ENCODE peak calls at places on chromosomes 7 and 10, in five cellular contexts. T, X, V, D and B are unnamed samples. For H3K4me1, the result is how much of the 10 kb centered on the place peaks cover.

GRCh38 chr10:110323503-110323902 is 18.8 kb upstream of the SMNDC1 start:
- DNase-seq in T (no peak), X (no peak), V (no peak), D (no peak), B (no peak)

GRCh38 chr7:105454058-105454739 is 65.5 kb upstream of the SRPK2 start:
- DNase-seq in T (no peak), X (no peak), V (no peak), D (no peak), B (no peak)

GRCh38 chr7:69205576-69205975 is 392.7 kb upstream of the AUTS2 start:
- DNase-seq in T (no peak), X (no peak), V (no peak), D (no peak), B (no peak)

GRCh38 chr10:18713077-18713476 is 53.8 kb downstream of the ARL5B start:
- DNase-seq in T (no peak), X (no peak), V (no peak), D (no peak), B (no peak)

GRCh38 chr10:5252177-5253037 is 55.8 kb downstream of the AKR1C4 start:
- DNase-seq in T (no peak), X (no peak), V (no peak), D (no peak), B (no peak)

GRCh38 chr7:155840262-155840885 is 28.1 kb upstream of the SHH start:
- DNase-seq in T (no peak), X (no peak), V (peak), D (no peak), B (no peak)

GRCh38 chr10:43322769-43323168 is 48.7 kb upstream of the FXYD4 start:
- DNase-seq in T (peak), X (peak), V (peak), D (peak), B (peak)

GRCh38 chr7:142811154-142811737 is 40.5 kb downstream of the PRSS2 start:
- DNase-seq in T (no peak), X (peak), V (no peak), D (no peak), B (no peak)

GRCh38 chr7:155194531-155195140 is 103.0 kb upstream of the INSIG1 start:
- DNase-seq in T (no peak), X (no peak), V (no peak), D (no peak), B (no peak)

GRCh38 chr10:107546239-107546638 is 381.7 kb upstream of the SORCS1 start:
- DNase-seq in T (no peak), X (no peak), V (no peak), D (no peak), B (no peak)

GRCh38 chr10:12984165-12984747 is 17.3 kb downstream of the CCDC3 start:
- DNase-seq in T (no peak), X (no peak), V (no peak), D (no peak), B (no peak)

GRCh38 chr10:62384447-62385081 is 10.4 kb downstream of the ZNF365 start:
- DNase-seq in T (no peak), X (no peak), V (no peak), D (no peak), B (no peak)

GRCh38 chr10:15419279-15419874 is 48.3 kb upstream of the FAM171A1 start:
- DNase-seq in T (peak), X (peak), V (no peak), D (peak), B (no peak)

GRCh38 chr7:102230593-102230992 is 56.1 kb upstream of the SH2B2 start:
- DNase-seq in T (no peak), X (no peak), V (no peak), D (no peak), B (no peak)

GRCh38 chr7:78023191-78023590 is 224.6 kb downstream of the PHTF2 start:
- DNase-seq in T (no peak), X (no peak), V (no peak), D (no peak), B (no peak)

GRCh38 chr7:42457663-42458062 is 220.7 kb upstream of the GLI3 start:
- DNase-seq in T (no peak), X (no peak), V (no peak), D (no peak), B (no peak)

GRCh38 chr7:20858913-20859312 is 72.2 kb upstream of the SP8 start:
- DNase-seq in T (no peak), X (no peak), V (no peak), D (no peak), B (no peak)

GRCh38 chr10:99370993-99371392 is 41.8 kb downstream of the CNNM1 start:
- DNase-seq in T (no peak), X (peak), V (no peak), D (no peak), B (no peak)

GRCh38 chr10:28282341-28282740 is 20.5 kb downstream of the MPP7 start:
- DNase-seq in T (no peak), X (no peak), V (no peak), D (no peak), B (no peak)

GRCh38 chr10:28280652-28281051 is 22.2 kb downstream of the MPP7 start:
- DNase-seq in T (no peak), X (no peak), V (no peak), D (no peak), B (no peak)

GRCh38 chr10:28281726-28282325 is 21.0 kb downstream of the MPP7 start:
- DNase-seq in T (no peak), X (no peak), V (no peak), D (no peak), B (no peak)

GRCh38 chr10:28278842-28279241 is 24.0 kb downstream of the MPP7 start:
- DNase-seq in T (no peak), X (no peak), V (no peak), D (no peak), B (no peak)

DNA sequence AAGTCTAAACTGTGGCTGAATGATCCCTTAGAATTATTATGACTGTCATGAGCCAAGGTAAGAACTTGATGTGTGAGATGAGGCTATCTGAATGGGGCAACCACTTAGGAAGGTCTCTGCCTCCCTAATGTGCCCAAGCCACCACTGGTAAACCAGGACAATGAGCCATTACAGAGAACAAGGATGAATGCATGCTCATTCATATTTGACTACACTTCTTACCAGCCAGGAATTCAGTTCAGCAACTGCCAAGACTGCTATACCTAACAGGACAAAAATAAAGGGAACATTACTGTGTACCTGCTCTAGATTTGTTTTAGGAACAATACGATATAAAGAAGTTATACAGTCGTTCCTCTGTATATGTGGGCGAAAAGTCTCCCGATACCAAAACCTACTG is 23.0 kb downstream of the MPP7 start:
- DNase-seq in T (no peak), X (no peak), V (no peak), D (no peak), B (no peak)
- H3K4me1 ChIP-seq in T (under half), X (under half), V (under half), D (under half), B (under half)

GRCh38 chr7:37341033-37341630 is 107.5 kb downstream of the ELMO1 start:
- DNase-seq in T (no peak), X (no peak), V (no peak), D (no peak), B (no peak)
- TF ChIP-seq EP300 in T (no peak), X (no peak), V (no peak), D (no peak), B (no peak)

GRCh38 chr10:103618575-103619423 is 125.3 kb downstream of the NEURL1 start:
- DNase-seq in T (peak), X (peak), V (peak), D (peak), B (peak)

GRCh38 chr10:103620891-103621777 is 127.6 kb downstream of the NEURL1 start:
- DNase-seq in T (no peak), X (no peak), V (no peak), D (no peak), B (no peak)

GRCh38 chr10:103620357-103620749 is 126.8 kb downstream of the NEURL1 start:
- DNase-seq in T (no peak), X (no peak), V (no peak), D (no peak), B (no peak)

GRCh38 chr10:103618027-103618385 is 124.5 kb downstream of the NEURL1 start:
- DNase-seq in T (no peak), X (no peak), V (no peak), D (no peak), B (no peak)

GRCh38 chr10:103619424-103620356 is 126.2 kb downstream of the NEURL1 start:
- DNase-seq in T (no peak), X (peak), V (no peak), D (no peak), B (no peak)
- H3K4me1 ChIP-seq in T (under half), X (half or more), V (half or more), D (under half), B (half or more)

GRCh38 chr7:869348-869747 is 7.0 kb upstream of the GET4 start:
- DNase-seq in T (no peak), X (no peak), V (no peak), D (no peak), B (no peak)

GRCh38 chr7:867001-867405 is 9.4 kb upstream of the GET4 start:
- DNase-seq in T (peak), X (no peak), V (peak), D (peak), B (peak)

GRCh38 chr7:868189-868486 is 8.2 kb upstream of the GET4 start:
- DNase-seq in T (no peak), X (no peak), V (no peak), D (no peak), B (no peak)

GRCh38 chr7:865921-866320 is 10.4 kb upstream of the GET4 start:
- DNase-seq in T (no peak), X (no peak), V (no peak), D (no peak), B (no peak)

DNA sequence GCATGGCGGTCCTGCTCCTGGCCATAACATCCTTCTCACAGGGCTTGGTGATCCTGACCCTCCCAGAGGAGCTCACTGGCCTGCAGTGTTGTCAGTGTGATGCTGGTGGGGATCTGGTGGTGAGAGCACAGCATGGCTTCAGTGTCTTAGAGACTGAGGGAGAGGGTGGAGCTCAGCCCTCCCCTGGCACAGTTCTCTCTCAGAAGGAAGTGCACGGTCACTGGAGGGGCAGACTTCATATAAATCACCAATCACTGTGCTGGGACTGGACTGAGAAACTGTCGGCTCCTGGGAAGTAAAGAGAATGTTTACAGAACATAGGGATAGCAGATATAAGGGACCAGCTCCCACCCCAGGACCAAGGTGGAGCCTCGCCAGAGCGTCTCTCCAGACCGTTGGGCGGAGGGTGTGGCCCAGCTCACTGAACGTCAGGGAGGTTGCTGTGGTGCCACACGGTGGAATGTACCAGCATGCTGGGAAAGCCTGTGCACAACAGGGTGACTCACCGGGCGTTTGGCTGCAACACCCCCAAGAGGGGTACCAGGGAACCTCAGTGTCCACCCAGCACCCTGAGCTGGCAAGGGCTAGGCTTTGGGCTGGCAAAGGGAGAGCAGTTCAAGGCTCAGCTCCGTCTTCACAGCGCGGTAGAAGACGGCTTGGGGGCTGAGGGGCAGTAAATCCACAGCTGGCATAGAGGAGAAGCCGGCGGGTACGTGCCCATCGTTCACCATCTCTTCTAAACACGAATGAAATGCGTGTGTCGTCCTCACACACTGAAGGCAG is 8.8 kb upstream of the GET4 start:
- DNase-seq in T (peak), X (no peak), V (peak), D (peak), B (no peak)
- TF ChIP-seq EP300 in T (peak), X (no peak), V (no peak), D (no peak), B (no peak)

GRCh38 chr10:75253281-75254220 is 17.8 kb upstream of the COMTD1 start:
- DNase-seq in T (no peak), X (no peak), V (no peak), D (no peak), B (no peak)
- H3K4me1 ChIP-seq in T (under half), X (under half), V (under half), D (under half), B (under half)

DNA sequence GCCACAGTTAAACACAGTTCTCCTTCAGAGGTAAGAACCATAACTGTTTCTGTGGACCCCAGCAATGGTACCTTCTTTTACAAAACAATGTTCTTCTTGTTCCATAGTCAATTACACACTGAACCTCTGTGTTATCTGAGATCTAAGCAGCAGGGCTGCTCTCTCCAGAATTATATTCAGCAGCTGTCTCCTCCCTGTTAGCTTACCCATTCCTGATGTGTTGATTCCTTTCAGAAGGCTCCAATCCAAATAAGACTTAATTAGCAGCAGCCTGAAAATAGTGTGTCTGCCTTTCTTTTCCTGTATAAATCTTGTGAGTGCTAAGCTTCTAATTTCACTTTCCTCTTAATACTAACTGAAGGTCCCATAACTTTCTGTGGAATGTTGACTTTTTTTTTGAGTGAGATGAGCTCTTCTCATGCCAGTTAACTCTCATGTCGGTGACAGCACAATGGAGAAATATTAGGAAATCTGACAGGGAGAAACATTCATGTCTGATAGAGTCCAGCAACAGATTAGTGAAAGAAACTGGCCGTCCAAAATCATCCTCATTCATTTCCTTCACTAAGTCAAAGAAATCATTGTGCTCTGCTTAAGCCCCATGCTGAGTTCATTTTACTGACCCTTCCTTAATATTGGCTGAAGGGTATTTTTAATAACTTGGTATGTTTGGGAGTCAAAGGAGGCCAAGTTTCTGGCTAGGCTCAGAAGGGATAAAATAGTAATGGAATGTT is 226.5 kb downstream of the PRKG1 start:
- DNase-seq in T (no peak), X (no peak), V (no peak), D (no peak), B (no peak)
- TF ChIP-seq EP300 in T (no peak), X (no peak), V (no peak), D (no peak), B (no peak)

DNA sequence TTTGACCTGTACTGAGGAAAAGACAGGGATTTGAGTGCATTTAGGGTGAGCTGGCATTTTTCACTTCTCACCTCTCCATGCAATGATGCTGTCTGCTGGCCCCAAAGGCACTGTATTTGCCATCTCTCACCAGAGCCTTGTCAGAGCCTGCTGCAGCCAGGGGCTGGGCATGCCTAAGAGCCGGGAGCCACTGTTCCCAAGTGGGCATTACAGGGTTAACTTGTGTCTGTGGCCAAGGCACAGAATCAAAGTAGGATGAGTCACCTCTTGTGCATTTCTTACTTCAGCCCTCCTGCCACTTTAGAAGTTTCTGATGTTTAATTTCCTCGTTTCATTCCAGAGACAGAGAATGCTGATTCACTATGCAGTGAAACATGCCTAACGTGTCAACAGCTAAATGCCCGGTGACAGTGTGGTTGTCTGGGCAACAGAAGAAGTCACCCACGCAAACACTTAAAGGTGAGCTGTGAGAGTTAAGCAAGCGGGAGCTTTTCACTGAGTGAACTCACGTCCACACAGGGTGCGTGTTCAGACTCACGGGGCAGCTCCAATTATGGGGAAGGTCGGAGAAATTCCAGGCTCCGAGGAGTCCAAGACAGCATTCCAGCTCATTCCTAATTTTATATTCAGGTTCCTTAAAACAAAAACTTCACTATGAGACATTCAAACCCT is 57.1 kb upstream of the IGFBP3 start:
- DNase-seq in T (no peak), X (peak), V (no peak), D (no peak), B (no peak)
- H3K4me1 ChIP-seq in T (under half), X (under half), V (under half), D (under half), B (under half)

DNA sequence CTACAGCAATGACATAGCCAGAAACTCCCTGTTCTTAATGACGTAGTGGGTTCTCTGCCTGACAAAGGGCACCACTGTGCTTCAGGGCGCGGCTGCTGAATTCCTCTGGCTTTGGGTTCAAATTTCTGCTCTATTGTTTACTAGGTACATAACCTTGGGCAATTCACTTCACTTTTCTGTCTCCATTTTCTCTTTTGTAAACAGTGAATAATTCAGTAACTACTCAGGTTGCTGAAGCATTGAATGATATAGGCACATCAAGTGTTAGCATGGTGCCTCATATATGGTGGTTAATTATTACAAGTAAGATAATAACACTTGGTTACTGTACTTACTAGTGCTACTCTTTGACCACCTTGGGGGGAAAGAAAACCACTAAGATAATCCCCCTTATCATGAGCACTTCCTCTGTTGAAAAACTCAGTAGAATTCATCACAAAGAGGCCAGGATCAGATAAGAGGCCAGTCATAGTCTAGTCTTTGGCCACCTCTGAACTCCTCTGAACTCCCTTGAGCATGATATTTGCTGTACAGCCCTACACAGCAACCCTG is 92.0 kb upstream of the AHR start:
- DNase-seq in T (peak), X (peak), V (no peak), D (no peak), B (no peak)
- TF ChIP-seq EP300 in T (no peak), X (no peak), V (no peak), D (no peak), B (no peak)

GRCh38 chr10:103617362-103618026 is 124.0 kb downstream of the NEURL1 start:
- DNase-seq in T (no peak), X (no peak), V (no peak), D (no peak), B (no peak)
- H3K4me1 ChIP-seq in T (under half), X (half or more), V (half or more), D (under half), B (under half)

DNA sequence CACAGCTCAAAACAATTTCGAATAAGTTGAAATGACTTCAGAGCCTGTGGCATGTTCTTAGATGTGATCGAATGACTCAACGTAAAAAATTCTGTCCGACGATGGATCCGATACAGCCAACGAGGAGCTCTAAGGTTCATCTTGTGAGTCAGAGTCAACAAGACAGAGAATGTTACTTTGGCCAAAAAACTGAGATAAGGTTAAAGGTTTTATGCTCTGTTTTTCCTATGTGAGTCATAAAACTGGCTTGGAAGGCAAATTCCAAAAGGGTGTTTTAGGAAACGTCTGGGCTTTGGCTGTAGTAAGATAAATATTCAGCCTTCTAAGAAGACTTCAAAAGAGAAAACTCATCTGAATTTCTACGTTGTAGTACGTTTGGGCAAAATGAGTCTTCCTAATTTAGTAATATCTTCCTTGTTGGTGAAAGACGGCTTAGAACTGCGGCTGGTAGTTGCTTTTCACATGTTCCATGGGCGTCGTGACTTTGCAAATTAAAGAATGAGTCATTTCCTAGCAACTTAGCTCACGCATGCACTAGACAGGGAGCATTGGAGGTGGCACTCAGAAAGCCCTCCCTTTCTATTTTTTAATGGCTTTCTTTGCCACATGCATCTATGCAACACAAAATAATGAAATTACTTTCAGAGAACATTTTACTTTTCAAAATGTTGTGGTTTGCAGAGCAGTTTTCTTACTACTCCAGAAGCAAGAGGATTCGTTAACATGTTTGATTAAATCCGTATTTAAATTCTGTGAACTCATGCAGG is 28.2 kb downstream of the PFKP start:
- DNase-seq in T (peak), X (peak), V (peak), D (peak), B (no peak)
- TF ChIP-seq EP300 in T (no peak), X (peak), V (no peak), D (no peak), B (peak)